ENCODE peak calls at places on chromosomes 3 and 15, in four cellular contexts. X is NCI-H1436 treated with DMSO at 0.1 percent for 48 hours, P is NCI-H345, S is COR-L47. A is an unnamed sample.

GRCh38 chr3:135908225-135908624 is 57.3 kb upstream of the PPP2R3A start:
- DNase-seq in X (no peak), P (no peak), S (no peak), A (no peak)

GRCh38 chr3:86702381-86702958 is 288.5 kb downstream of the VGLL3 start:
- DNase-seq in X (no peak), P (no peak), S (no peak), A (no peak)

GRCh38 chr3:66504761-66505641 is 4.2 kb upstream of the LRIG1 start:
- DNase-seq in X (no peak), P (no peak), S (no peak), A (no peak)

GRCh38 chr15:36807134-36807764 is 227.8 kb downstream of the CDIN1 start:
- DNase-seq in X (no peak), P (no peak), S (no peak), A (no peak)

GRCh38 chr3:98646680-98647079 is 53.3 kb upstream of the CPOX start:
- DNase-seq in X (no peak), P (no peak), S (no peak), A (no peak)

GRCh38 chr3:15796771-15797599 is 794 bp downstream of the ANKRD28 start:
- DNase-seq in X (no peak), P (no peak), S (no peak), A (peak; percentile 51)

GRCh38 chr3:116848402-116848801 is 138.8 kb downstream of the TUSC7 start:
- DNase-seq in X (no peak), P (no peak), S (no peak), A (no peak)

GRCh38 chr3:112629425-112629824 is 11.5 kb downstream of the CCDC80 start:
- DNase-seq in X (peak; percentile 22), P (no peak), S (no peak), A (no peak)

GRCh38 chr15:33584797-33585196 is 274.0 kb downstream of the RYR3 start:
- DNase-seq in X (no peak), P (no peak), S (no peak), A (no peak)

GRCh38 chr3:50652709-50653108 is 22.0 kb upstream of the DOCK3 start:
- DNase-seq in X (no peak), P (no peak), S (no peak), A (no peak)

GRCh38 chr15:27057904-27058645 is 87.1 kb downstream of the GABRG3 start:
- DNase-seq in X (no peak), P (no peak), S (no peak), A (no peak)

GRCh38 chr3:56702487-56703315 is 19.6 kb upstream of the TASOR start:
- DNase-seq in X (no peak), P (peak; percentile 53), S (peak; percentile 10), A (peak; percentile 61)

GRCh38 chr15:46091860-46092450 is 457.1 kb downstream of the SQOR start:
- DNase-seq in X (no peak), P (no peak), S (peak; percentile 73), A (peak; percentile 84)

GRCh38 chr3:132788299-132788698 is 66.1 kb upstream of the NPHP3 start:
- DNase-seq in X (peak; percentile 44), P (peak; percentile 0), S (peak; percentile 4), A (no peak)

GRCh38 chr15:91954211-91954804 is 100.8 kb downstream of the SLCO3A1 start:
- DNase-seq in X (no peak), P (no peak), S (peak; percentile 74), A (no peak)

GRCh38 chr15:57283774-57284508 is 92.4 kb upstream of the CGNL1 start:
- DNase-seq in X (no peak), P (no peak), S (no peak), A (no peak)

GRCh38 chr3:184786271-184787010 is 25.5 kb upstream of the VPS8 start:
- DNase-seq in X (no peak), P (no peak), S (no peak), A (no peak)

GRCh38 chr3:40173291-40173710 is 136.2 kb upstream of the EIF1B start:
- DNase-seq in X (no peak), P (no peak), S (no peak), A (no peak)

GRCh38 chr3:29759443-29760033 is 478.7 kb downstream of the RBMS3 start:
- DNase-seq in X (peak; percentile 49), P (no peak), S (peak; percentile 40), A (no peak)

GRCh38 chr15:99230867-99231266 is 18.5 kb downstream of the TTC23 start:
- DNase-seq in X (no peak), P (no peak), S (no peak), A (no peak)

GRCh38 chr3:64443553-64444331 is 218.5 kb upstream of the PRICKLE2 start:
- DNase-seq in X (no peak), P (no peak), S (no peak), A (no peak)

GRCh38 chr3:9168230-9168629 is 81.2 kb downstream of the SRGAP3 start:
- DNase-seq in X (no peak), P (no peak), S (no peak), A (no peak)